ENCODE peak calls at places on chromosomes 4 and X, in six cellular contexts. Q, U, F, B, J and X are unnamed samples. For H3K4me1, the result is how much of the 10 kb centered on the place peaks cover.

GRCh38 chrX:25976683-25977310 is 161.3 kb upstream of the MAGEB18 start:
- DNase-seq in B (no peak), J (no peak), Q (no peak), F (no peak), U (no peak), X (no peak)

GRCh38 chr4:175373031-175373430 is 439.0 kb downstream of the GPM6A start:
- DNase-seq in B (no peak), J (no peak), Q (no peak), F (no peak), U (no peak), X (no peak)

GRCh38 chr4:4663028-4663427 is 121.2 kb upstream of the STX18 start:
- DNase-seq in U (no peak), F (no peak), Q (no peak), J (no peak), B (no peak), X (no peak)

GRCh38 chr4:98232202-98232601 is 29.0 kb upstream of the RAP1GDS1 start:
- DNase-seq in B (no peak), U (no peak), Q (no peak), F (peak), J (no peak), X (no peak)

GRCh38 chrX:49197543-49198087 is 2.4 kb downstream of the SYP start:
- DNase-seq in Q (no peak), U (no peak), J (no peak), B (no peak), F (no peak), X (no peak)

GRCh38 chrX:10360121-10360520 is 203.3 kb downstream of the CLCN4 start:
- DNase-seq in U (no peak), J (no peak), Q (peak), B (no peak), F (no peak), X (no peak)

GRCh38 chr4:68175562-68176155 is 46.0 kb upstream of the TMPRSS11F start:
- DNase-seq in U (peak), F (peak), J (no peak), B (peak), Q (no peak), X (no peak)

GRCh38 chr4:147479817-147480216 is 1.1 kb upstream of the EDNRA start:
- DNase-seq in B (peak), Q (no peak), U (no peak), F (no peak), J (no peak), X (peak)

GRCh38 chrX:135411893-135412292 is 9.9 kb upstream of the SMIM10L2A start:
- DNase-seq in J (no peak), U (no peak), B (no peak), Q (no peak), F (peak), X (no peak)

GRCh38 chr4:85955614-85956295 is 404.1 kb downstream of the MAPK10 start:
- DNase-seq in J (no peak), F (no peak), Q (no peak), B (no peak), U (no peak), X (no peak)

GRCh38 chr4:141565379-141566089 is 70.8 kb upstream of the IL15 start:
- DNase-seq in Q (no peak), J (no peak), F (peak), U (no peak), B (no peak), X (no peak)

GRCh38 chr4:154314248-154314647 is 177.4 kb downstream of the DCHS2 start:
- DNase-seq in F (peak), Q (no peak), B (no peak), U (no peak), J (no peak), X (no peak)

GRCh38 chr4:80711956-80712355 is 318.6 kb upstream of the BMP3 start:
- DNase-seq in Q (no peak), F (no peak), J (no peak), U (no peak), B (no peak), X (no peak)

GRCh38 chrX:150551963-150552362 is 16.5 kb upstream of the MTM1 start:
- DNase-seq in B (no peak), J (no peak), U (no peak), F (no peak), Q (no peak), X (no peak)

GRCh38 chr4:141131738-141132688 is 1.3 kb downstream of the RNF150 start:
- DNase-seq in F (no peak), U (peak), Q (peak), J (no peak), B (no peak), X (no peak)

GRCh38 chrX:40996886-40997530 is 88.2 kb upstream of the USP9X start:
- DNase-seq in U (peak), B (peak), F (peak), Q (no peak), J (no peak), X (no peak)

GRCh38 chrX:147962476-147962875 is 18.7 kb upstream of the FMR1NB start:
- DNase-seq in B (no peak), F (no peak), J (no peak), Q (no peak), U (no peak), X (no peak)

GRCh38 chrX:153598541-153599191 is at the start of gene CCNQ:
- DNase-seq in F (peak), Q (no peak), U (no peak), B (no peak), J (peak), X (no peak)

GRCh38 chr4:11704136-11704535 is 275.4 kb upstream of the HS3ST1 start:
- DNase-seq in Q (no peak), B (no peak), F (no peak), U (no peak), J (no peak), X (no peak)

GRCh38 chr4:22515888-22516541 is at the start of gene ADGRA3:
- DNase-seq in Q (peak), B (peak), U (peak), F (peak), J (no peak), X (peak)

GRCh38 chr4:140856692-140857091 is 100.5 kb upstream of the TBC1D9 start:
- DNase-seq in B (peak), F (peak), Q (peak), J (no peak), U (no peak), X (no peak)

GRCh38 chrX:46216406-46216805 is 328.8 kb downstream of the ZNF674 start:
- DNase-seq in B (no peak), Q (no peak), F (no peak), U (no peak), J (no peak), X (no peak)

GRCh38 chr4:123984881-123985280 is 588.3 kb downstream of the SPRY1 start:
- DNase-seq in F (no peak), U (no peak), B (peak), Q (peak), J (no peak), X (no peak)

GRCh38 chrX:40145001-40145631 is 47.4 kb upstream of the BCOR start:
- DNase-seq in Q (no peak), F (no peak), J (no peak), B (no peak), U (no peak), X (no peak)

GRCh38 chr4:21769404-21770147 is 179.0 kb downstream of the KCNIP4 start:
- DNase-seq in U (no peak), B (no peak), J (no peak), Q (no peak), F (peak), X (no peak)

GRCh38 chr4:138510053-138510452 is 267.9 kb upstream of the SLC7A11 start:
- DNase-seq in Q (no peak), F (no peak), J (no peak), B (no peak), U (no peak), X (no peak)

GRCh38 chrX:9957743-9958142 is 9.4 kb upstream of the CLDN34 start:
- DNase-seq in Q (no peak), U (no peak), F (no peak), J (no peak), B (no peak), X (no peak)

GRCh38 chrX:11349661-11350337 is 56.6 kb downstream of the AMELX start:
- DNase-seq in F (no peak), B (no peak), U (no peak), J (no peak), Q (no peak), X (no peak)

GRCh38 chr4:41177016-41177415 is 37.3 kb downstream of the APBB2 start:
- DNase-seq in F (peak), B (no peak), Q (no peak), J (no peak), U (no peak), X (no peak)

DNA sequence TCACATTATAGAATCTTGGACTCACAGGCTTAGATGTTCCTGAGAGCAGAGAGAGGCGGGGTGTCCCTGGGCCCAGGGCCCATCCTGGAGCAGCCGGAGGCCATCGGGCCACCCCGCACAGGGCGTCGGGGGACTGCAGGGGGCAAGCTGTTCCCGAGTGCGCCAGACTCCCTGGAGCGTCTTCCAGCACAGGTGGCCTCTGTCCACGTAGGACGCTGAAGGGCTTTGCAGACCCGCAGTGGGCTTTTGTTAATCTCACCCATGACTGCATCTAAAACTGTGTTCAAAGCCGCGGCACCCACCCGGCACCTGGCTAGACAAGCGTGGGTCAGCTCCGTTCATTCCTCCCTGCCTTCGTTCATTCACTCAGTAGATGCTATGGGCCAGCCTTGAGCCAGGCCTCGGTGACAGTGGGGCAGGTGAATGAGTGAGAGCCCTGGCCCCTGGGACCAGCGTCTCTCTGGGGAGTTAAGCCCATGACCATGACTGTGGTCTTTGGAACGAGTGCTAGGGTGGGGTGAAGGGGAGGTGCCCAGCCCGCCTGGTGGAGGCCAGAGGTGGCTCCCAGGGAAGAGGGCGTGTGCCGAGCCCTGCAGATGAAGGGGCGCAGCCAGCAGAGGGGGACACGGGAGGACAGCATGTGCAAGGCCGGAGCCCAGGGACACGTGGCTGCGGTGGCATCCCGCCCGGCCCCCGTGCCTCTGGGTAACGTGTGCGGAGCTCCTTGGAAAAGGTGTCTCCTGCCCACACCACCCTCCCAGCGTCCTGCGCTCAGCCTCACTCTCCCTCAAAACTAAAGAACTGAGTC is 98.3 kb downstream of the HMX1 start:
- DNase-seq in F (no peak), J (no peak), U (no peak), B (no peak), Q (peak), X (no peak)
- H3K4me1 ChIP-seq in F (under half), J (under half), U (under half), B (under half), Q (under half), X (under half)

GRCh38 chr4:76074468-76074867 is at the start of gene ART3:
- DNase-seq in F (no peak), Q (no peak), B (peak), U (no peak), J (no peak), X (no peak)
- H3K27ac ChIP-seq in F (no peak), Q (peak), B (peak), U (no peak), J (no peak), X (no peak)

GRCh38 chr4:121192013-121192412 is 27.9 kb upstream of the TNIP3 start:
- DNase-seq in F (no peak), U (no peak), J (no peak), B (no peak), Q (no peak), X (no peak)
- H3K4me1 ChIP-seq in F (under half), U (under half), J (half or more), B (under half), Q (under half), X (under half)

GRCh38 chr4:114538012-114538617 is 60.5 kb upstream of the UGT8 start:
- DNase-seq in F (no peak), B (no peak), J (no peak), U (no peak), Q (no peak), X (no peak)

GRCh38 chr4:114535725-114536124 is 62.9 kb upstream of the UGT8 start:
- DNase-seq in B (no peak), U (no peak), Q (no peak), J (no peak), F (no peak), X (no peak)

GRCh38 chr4:114539985-114540384 is 58.6 kb upstream of the UGT8 start:
- DNase-seq in B (no peak), Q (no peak), J (no peak), F (no peak), U (no peak), X (no peak)
- H3K27ac ChIP-seq in B (no peak), Q (no peak), J (no peak), F (no peak), U (no peak), X (no peak)

DNA sequence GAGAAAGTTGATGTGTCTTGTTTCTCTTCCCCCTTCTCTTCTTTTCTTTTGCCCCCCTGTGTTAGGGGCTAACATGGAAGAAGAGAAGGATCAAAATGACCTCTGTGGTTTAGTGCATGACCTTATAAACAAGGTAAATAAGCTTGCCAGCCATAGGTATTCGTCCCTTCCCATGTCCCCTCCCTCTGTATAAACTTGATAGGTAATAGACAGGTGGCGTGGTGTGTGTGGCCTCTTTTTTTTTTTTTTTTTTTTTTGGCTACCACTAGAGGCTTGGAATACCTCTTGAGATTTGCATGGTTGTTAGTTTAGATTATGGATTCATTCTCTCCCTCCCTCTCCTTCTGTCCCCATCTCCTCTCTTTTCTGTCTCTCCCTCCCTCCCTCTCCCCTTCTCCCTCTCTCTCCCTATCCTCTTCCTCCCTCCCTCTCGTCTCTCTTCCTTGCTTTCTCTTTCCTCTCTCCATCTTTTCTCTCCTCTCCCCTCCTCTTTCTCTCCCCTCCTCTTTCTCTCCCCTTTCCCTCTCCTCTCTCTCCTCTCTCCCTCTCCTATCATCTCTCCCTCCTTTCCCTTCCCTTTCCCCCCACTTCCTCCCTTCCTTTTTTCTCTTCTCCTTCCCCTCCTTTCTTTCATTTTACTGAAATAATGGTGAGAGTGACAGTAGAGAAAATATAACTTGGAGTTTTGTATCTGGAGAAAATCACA is 134.4 kb downstream of the AFF1 start:
- DNase-seq in B (no peak), F (no peak), U (no peak), Q (no peak), J (no peak), X (no peak)
- H3K4me1 ChIP-seq in B (under half), F (under half), U (under half), Q (half or more), J (under half), X (under half)

DNA sequence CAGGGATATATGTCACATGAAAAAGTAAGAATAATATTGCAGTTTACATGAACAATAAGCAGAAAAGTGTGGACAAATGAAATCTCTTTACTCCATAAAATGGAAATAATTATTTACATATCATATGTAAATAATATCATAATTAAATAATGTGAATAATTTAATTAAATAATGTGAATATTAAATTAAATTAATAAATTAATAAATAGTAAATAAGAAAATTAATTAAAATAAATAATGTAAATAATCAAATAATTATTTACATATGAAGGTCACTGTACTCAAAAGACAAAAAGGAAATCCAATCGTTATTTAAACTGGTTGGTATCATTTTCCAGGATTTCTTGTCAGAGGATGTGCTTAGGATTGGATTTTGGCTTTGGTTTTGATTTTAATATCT is 201.1 kb upstream of the ETNPPL start:
- DNase-seq in F (no peak), B (no peak), J (no peak), U (no peak), Q (no peak), X (no peak)
- H3K27ac ChIP-seq in F (no peak), B (no peak), J (no peak), U (no peak), Q (no peak), X (no peak)

GRCh38 chr4:2790583-2791517 is 2.0 kb upstream of the SH3BP2 start:
- DNase-seq in B (no peak), F (no peak), Q (peak), U (no peak), J (no peak), X (no peak)
- H3K4me1 ChIP-seq in B (under half), F (under half), Q (under half), U (under half), J (half or more), X (under half)

GRCh38 chr4:25417014-25417413 is 40.0 kb downstream of the ANAPC4 start:
- DNase-seq in F (no peak), J (no peak), Q (no peak), U (no peak), B (no peak), X (no peak)
- H3K27ac ChIP-seq in F (no peak), J (no peak), Q (no peak), U (no peak), B (no peak), X (no peak)

GRCh38 chrX:13863326-13863725 is 46.4 kb upstream of the GPM6B start:
- DNase-seq in J (no peak), U (no peak), Q (no peak), F (no peak), B (no peak), X (no peak)

GRCh38 chrX:13851996-13852695 is 35.3 kb upstream of the GPM6B start:
- DNase-seq in Q (no peak), B (no peak), J (no peak), U (no peak), F (no peak), X (no peak)

GRCh38 chrX:13855689-13856425 is 39.0 kb upstream of the GPM6B start:
- DNase-seq in J (no peak), F (no peak), Q (no peak), B (no peak), U (no peak), X (no peak)

GRCh38 chrX:13857804-13858203 is 40.9 kb upstream of the GPM6B start:
- DNase-seq in F (no peak), B (no peak), Q (no peak), J (no peak), U (no peak), X (no peak)
- H3K4me1 ChIP-seq in F (under half), B (under half), Q (under half), J (under half), U (under half), X (under half)